ENCODE peak calls at places on chromosome 17, in six cellular contexts. I, W, D, U, E and N are unnamed samples.

GRCh38 chr17:75367312-75367711 is 38.2 kb downstream of the GRB2 start:
- DNase-seq in I (no peak), W (no peak), D (peak; percentile 54), U (no peak), E (no peak), N (no peak)

GRCh38 chr17:49753959-49754391 is 10.0 kb downstream of the FAM117A start:
- DNase-seq in I (peak; percentile 39), W (no peak), D (no peak), U (no peak), E (no peak), N (no peak)

GRCh38 chr17:48893646-48894508 is 1.3 kb downstream of the ATP5MC1 start:
- DNase-seq in I (no peak), W (no peak), D (no peak), U (no peak), E (no peak), N (no peak)

GRCh38 chr17:13593757-13594156 is 8.0 kb downstream of the HS3ST3A1 start:
- DNase-seq in I (no peak), W (no peak), D (peak; percentile 56), U (no peak), E (no peak), N (no peak)

GRCh38 chr17:12089809-12090384 is 69.2 kb downstream of the MAP2K4 start:
- DNase-seq in I (no peak), W (no peak), D (peak; percentile 66), U (no peak), E (no peak), N (peak; percentile 16)

GRCh38 chr17:30352247-30352814 is 18.5 kb upstream of the TMIGD1 start:
- DNase-seq in I (no peak), W (no peak), D (no peak), U (no peak), E (no peak), N (no peak)

GRCh38 chr17:64118452-64118979 is 11.4 kb downstream of the ERN1 start:
- DNase-seq in I (peak; percentile 55), W (no peak), D (no peak), U (no peak), E (no peak), N (no peak)

GRCh38 chr17:38421224-38421841 is 6.9 kb upstream of the ARHGAP23 start:
- DNase-seq in I (no peak), W (no peak), D (no peak), U (no peak), E (no peak), N (peak; percentile 78)

GRCh38 chr17:45923511-45924268 is 29.3 kb downstream of the MAPT start:
- DNase-seq in I (no peak), W (no peak), D (peak; percentile 87), U (peak; percentile 9), E (no peak), N (no peak)

GRCh38 chr17:41331606-41332005 is 16.1 kb upstream of the KRTAP17-1 start:
- DNase-seq in I (no peak), W (no peak), D (no peak), U (no peak), E (no peak), N (no peak)

GRCh38 chr17:36151891-36152638 is 24.4 kb downstream of the TBC1D3B start:
- DNase-seq in I (no peak), W (no peak), D (no peak), U (no peak), E (no peak), N (no peak)